ENCODE peak calls at places on chromosome 17, in six cellular contexts. T, Q, U, R, J and I are unnamed samples.
A peak's percentile ranks its signal among the peaks of the same experiment; 100 is the strongest.

GRCh38 chr17:61152898-61153297 is 246.7 kb upstream of the TBX2 start:
- DNase-seq in T (no peak), Q (no peak), R (no peak), U (no peak), J (no peak), I (no peak)

GRCh38 chr17:19897901-19898300 is 30.2 kb upstream of the ULK2 start:
- DNase-seq in T (no peak), U (no peak), R (no peak), Q (no peak), J (peak; percentile 3), I (peak; percentile 55)

GRCh38 chr17:17778308-17779014 is 58.3 kb downstream of the SREBF1 start:
- DNase-seq in U (no peak), J (no peak), T (peak; percentile 88), R (no peak), Q (peak; percentile 61), I (peak; percentile 67)

GRCh38 chr17:43570518-43570928 is 24.4 kb upstream of the ETV4 start:
- DNase-seq in J (no peak), R (no peak), U (no peak), T (no peak), Q (no peak), I (peak; percentile 51)

GRCh38 chr17:33435716-33436301 is 142.7 kb upstream of the ASIC2 start:
- DNase-seq in T (no peak), Q (no peak), R (no peak), J (no peak), U (no peak), I (no peak)

GRCh38 chr17:13419676-13420075 is 182.1 kb downstream of the HS3ST3A1 start:
- DNase-seq in U (no peak), R (no peak), Q (no peak), T (no peak), J (no peak), I (no peak)

GRCh38 chr17:47687748-47688147 is 6.2 kb upstream of the TBKBP1 start:
- DNase-seq in U (no peak), Q (no peak), R (no peak), T (no peak), J (peak; percentile 60), I (no peak)

GRCh38 chr17:4587195-4587594 is 2.9 kb downstream of the SMTNL2 start:
- DNase-seq in R (no peak), J (peak; percentile 1), T (no peak), Q (no peak), U (no peak), I (no peak)

GRCh38 chr17:56583772-56584171 is 9.7 kb upstream of the NOG start:
- DNase-seq in J (no peak), R (no peak), T (no peak), Q (no peak), U (no peak), I (no peak)

GRCh38 chr17:4233668-4234258 is 30.0 kb downstream of the ANKFY1 start:
- DNase-seq in T (no peak), J (no peak), U (no peak), Q (peak; percentile 56), R (no peak), I (no peak)

GRCh38 chr17:65228734-65229390 is 91.7 kb downstream of the RGS9 start:
- DNase-seq in T (no peak), R (no peak), Q (no peak), U (peak; percentile 34), J (no peak), I (peak; percentile 69)

GRCh38 chr17:4327638-4328037 is 38.8 kb downstream of the UBE2G1 start:
- DNase-seq in Q (no peak), J (no peak), U (no peak), R (peak; percentile 60), T (no peak), I (peak; percentile 26)

GRCh38 chr17:82767041-82767754 is 15.3 kb downstream of the TBCD start:
- DNase-seq in R (peak; percentile 44), T (no peak), U (peak; percentile 46), Q (peak; percentile 89), J (peak; percentile 76), I (no peak)

GRCh38 chr17:55969577-55969976 is 183.7 kb upstream of the ANKFN1 start:
- DNase-seq in U (no peak), R (no peak), J (no peak), T (no peak), Q (no peak), I (no peak)

GRCh38 chr17:39080416-39081179 is 70.8 kb downstream of the PLXDC1 start:
- DNase-seq in U (no peak), R (no peak), J (peak; percentile 50), Q (peak; percentile 40), T (no peak), I (no peak)

GRCh38 chr17:73354423-73355284 is 42.9 kb upstream of the CDC42EP4 start:
- DNase-seq in U (no peak), R (no peak), J (no peak), Q (no peak), T (peak; percentile 66), I (no peak)

GRCh38 chr17:63827002-63827800 is at the start of the genes FTSJ3 and PSMC5:
- DNase-seq in R (peak; percentile 90), J (peak; percentile 96), U (peak; percentile 96), T (peak; percentile 98), Q (peak; percentile 98), I (peak; percentile 85)
- TF ChIP-seq CTCF in R (peak; percentile 38), J (peak; percentile 61), U (peak; percentile 51), T (peak; percentile 29), Q (peak; percentile 50), I (peak; percentile 22)

GRCh38 chr17:50627782-50628601 is 6.7 kb upstream of the ABCC3 start:
- DNase-seq in J (peak; percentile 66), R (peak; percentile 68), Q (peak; percentile 75), T (peak; percentile 78), U (no peak), I (no peak)
- H3K4me3 ChIP-seq in J (peak overlapping the region; percentile 17), R (no peak overlapping the region), Q (no peak overlapping the region), T (no peak overlapping the region), U (no peak overlapping the region), I (no peak overlapping the region)

GRCh38 chr17:79576333-79576732 is 34.5 kb downstream of the RBFOX3 start:
- DNase-seq in T (no peak), R (no peak), Q (no peak), J (no peak), U (no peak), I (no peak)
- TF ChIP-seq CTCF in T (no peak), R (no peak), Q (no peak), J (no peak), U (no peak), I (no peak)

DNA sequence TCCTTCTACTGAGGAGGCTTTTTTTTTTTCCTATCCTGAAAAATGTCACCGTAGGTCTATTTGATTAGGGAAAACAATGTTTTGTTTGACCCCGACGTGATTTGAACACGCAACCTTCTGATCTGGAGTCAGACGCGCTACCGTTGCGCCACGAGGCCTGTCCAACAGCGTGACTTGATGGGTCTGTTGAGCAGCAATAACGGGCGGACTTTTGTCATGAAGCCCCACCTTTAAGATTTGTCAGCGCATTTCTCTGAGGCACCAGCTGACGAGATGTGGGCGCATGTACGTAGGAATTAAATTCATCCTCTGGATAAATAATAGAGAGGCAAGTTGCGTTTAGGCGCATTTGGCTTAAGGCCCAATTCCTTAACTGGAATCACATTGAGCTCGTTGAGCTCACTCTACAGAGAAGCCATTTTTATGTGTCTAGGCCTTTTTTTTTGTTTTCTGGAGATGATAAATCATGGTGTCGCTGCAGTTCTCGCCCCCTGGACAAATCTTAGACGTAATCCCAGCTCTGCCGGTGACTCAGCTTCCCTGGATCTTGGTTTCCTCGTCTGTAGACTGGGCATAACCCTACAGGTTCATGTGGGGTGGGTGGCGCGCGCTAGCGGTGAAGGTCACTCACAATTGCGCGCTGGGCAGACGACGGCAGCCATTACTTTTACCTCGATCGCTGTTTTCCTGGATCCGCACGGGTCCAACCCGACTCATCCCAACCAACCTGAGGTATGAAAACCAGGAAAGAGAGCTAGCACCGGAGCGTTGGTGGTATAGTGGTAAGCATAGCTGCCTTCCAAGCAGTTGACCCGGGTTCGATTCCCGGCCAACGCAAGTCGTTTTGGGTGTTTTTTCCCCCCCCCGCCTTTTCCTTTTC is 10.6 kb upstream of the AURKB start:
- DNase-seq in R (peak; percentile 92), J (peak; percentile 94), Q (peak; percentile 96), T (peak; percentile 93), U (peak; percentile 87), I (peak; percentile 83)
- H3K4me3 ChIP-seq in R (peak overlapping the region; percentile 80), J (peak overlapping the region; percentile 91), Q (peak overlapping the region; percentile 42), T (peak overlapping the region; percentile 79), U (peak overlapping the region; percentile 80), I (peak overlapping the region; percentile 65)

DNA sequence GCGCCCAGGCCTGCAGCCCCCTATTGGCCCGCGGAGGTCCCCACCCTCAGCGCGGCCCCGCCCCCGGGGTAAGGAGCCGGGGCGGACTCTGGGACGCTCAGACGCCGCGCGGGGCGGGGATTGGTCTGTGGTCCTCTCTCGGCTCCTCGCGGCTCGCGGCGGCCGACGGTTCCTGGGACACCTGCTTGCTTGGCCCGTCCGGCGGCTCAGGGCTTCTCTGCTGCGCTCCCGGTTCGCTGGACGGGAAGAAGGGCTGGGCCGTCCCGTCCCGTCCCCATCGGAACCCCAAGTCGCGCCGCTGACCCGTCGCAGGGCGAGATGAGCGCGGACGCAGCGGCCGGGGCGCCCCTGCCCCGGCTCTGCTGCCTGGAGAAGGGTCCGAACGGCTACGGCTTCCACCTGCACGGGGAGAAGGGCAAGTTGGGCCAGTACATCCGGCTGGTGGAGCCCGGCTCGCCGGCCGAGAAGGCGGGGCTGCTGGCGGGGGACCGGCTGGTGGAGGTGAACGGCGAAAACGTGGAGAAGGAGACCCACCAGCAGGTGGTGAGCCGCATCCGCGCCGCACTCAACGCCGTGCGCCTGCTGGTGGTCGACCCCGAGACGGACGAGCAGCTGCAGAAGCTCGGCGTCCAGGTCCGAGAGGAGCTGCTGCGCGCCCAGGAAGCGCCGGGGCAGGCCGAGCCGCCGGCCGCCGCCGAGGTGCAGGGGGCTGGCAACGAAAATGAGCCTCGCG is at the start of gene NHERF1:
- DNase-seq in Q (peak; percentile 95), U (peak; percentile 91), T (peak; percentile 98), J (peak; percentile 98), R (peak; percentile 30), I (peak; percentile 40)
- TF ChIP-seq CTCF in Q (no peak), U (no peak), T (peak; percentile 6), J (peak; percentile 42), R (peak; percentile 29), I (no peak)